ENCODE peak calls at places on chromosomes 5 and 9, in seven cellular contexts. B, Q, Y, D, U, V and T are unnamed samples.

GRCh38 chr5:94562327-94562971 is 56.0 kb downstream of the KIAA0825 start:
- DNase-seq in Q (no peak), B (no peak), U (no peak), D (no peak), Y (no peak), V (no peak), T (no peak)

GRCh38 chr5:109247943-109248342 is 161.8 kb downstream of the PJA2 start:
- DNase-seq in V (no peak), B (peak), Q (no peak), U (no peak), Y (no peak), D (no peak), T (peak)

GRCh38 chr5:127934791-127935256 is 148.7 kb upstream of the SLC12A2 start:
- DNase-seq in B (no peak), U (no peak), Q (no peak), V (peak), Y (no peak), D (peak), T (no peak)

GRCh38 chr5:132385321-132386105 is 16.0 kb downstream of the SLC22A5 start:
- DNase-seq in Y (no peak), Q (no peak), D (peak), U (peak), B (no peak), V (peak), T (peak)

GRCh38 chr9:37464426-37465248 is 613 bp downstream of the ZBTB5 start:
- DNase-seq in Y (peak), V (no peak), B (peak), U (no peak), Q (peak), D (no peak), T (peak)

GRCh38 chr5:143261748-143262392 is 141.6 kb downstream of the NR3C1 start:
- DNase-seq in V (no peak), Q (no peak), Y (no peak), U (no peak), B (no peak), D (no peak), T (no peak)

GRCh38 chr9:70987986-70988385 is 133.4 kb downstream of the TRPM3 start:
- DNase-seq in V (no peak), Q (no peak), D (no peak), U (no peak), B (no peak), Y (no peak), T (no peak)

GRCh38 chr5:172919525-172920446 is 39.4 kb upstream of the RPL26L1 start:
- DNase-seq in B (no peak), Q (no peak), U (no peak), Y (no peak), V (no peak), D (no peak), T (no peak)

GRCh38 chr5:181100121-181101015 is 30.6 kb downstream of the OR2V1 start:
- DNase-seq in D (no peak), Y (no peak), U (peak), V (peak), B (no peak), Q (no peak), T (no peak)

GRCh38 chr5:149345892-149346222 is 558 bp downstream of the GRPEL2 start:
- DNase-seq in Y (no peak), U (no peak), V (peak), Q (no peak), B (no peak), D (peak), T (no peak)

GRCh38 chr9:89941875-89942274 is 337.1 kb downstream of the GADD45G start:
- DNase-seq in D (peak), U (no peak), Q (no peak), V (no peak), Y (no peak), B (no peak), T (no peak)
- TF ChIP-seq CTCF in D (no peak), U (no peak), Q (no peak), V (no peak), Y (no peak), B (no peak), T (no peak)

DNA sequence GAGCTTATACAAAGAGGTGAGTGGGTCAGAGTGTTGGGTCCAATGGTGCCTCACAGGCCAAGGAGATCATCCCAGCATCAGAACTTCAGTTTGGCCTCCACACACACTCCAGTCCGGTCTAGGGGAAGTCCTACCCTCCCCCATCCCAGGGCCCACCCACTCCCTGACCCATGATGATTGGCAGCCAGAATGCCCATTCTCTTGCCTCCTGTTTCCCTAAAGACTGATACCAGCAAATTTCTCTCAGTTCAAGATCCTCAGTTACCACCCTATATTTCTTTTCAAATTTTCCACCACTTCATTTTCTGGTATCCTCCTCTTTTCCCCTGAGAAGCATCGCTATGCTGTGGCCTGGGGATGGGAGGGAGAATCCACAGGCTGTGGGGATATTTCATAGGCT is 21.9 kb downstream of the DRD1 start:
- DNase-seq in B (no peak), D (no peak), Q (no peak), V (no peak), Y (no peak), U (no peak), T (no peak)
- TF ChIP-seq CTCF in B (no peak), D (no peak), Q (no peak), V (no peak), Y (no peak), U (no peak), T (no peak)

GRCh38 chr5:141094481-141095262 is at the start of gene PCDHB2:
- DNase-seq in D (peak), V (no peak), B (no peak), Q (no peak), U (peak), Y (peak), T (no peak)
- TF ChIP-seq CTCF in D (peak), V (no peak), B (no peak), Q (no peak), U (peak), Y (peak), T (peak)

GRCh38 chr5:157546456-157547100 is 29.0 kb downstream of the ADAM19 start:
- DNase-seq in V (peak), U (no peak), B (no peak), Y (no peak), Q (no peak), D (no peak), T (no peak)

GRCh38 chr5:157548513-157549282 is 26.9 kb downstream of the ADAM19 start:
- DNase-seq in U (no peak), Y (no peak), Q (no peak), D (peak), V (no peak), B (no peak), T (no peak)

GRCh38 chr5:157549954-157550549 is 25.5 kb downstream of the ADAM19 start:
- DNase-seq in B (no peak), Q (no peak), Y (no peak), D (no peak), U (no peak), V (no peak), T (no peak)

GRCh38 chr5:157549283-157549629 is 26.3 kb downstream of the ADAM19 start:
- DNase-seq in U (no peak), V (peak), Y (no peak), D (no peak), Q (no peak), B (no peak), T (no peak)

DNA sequence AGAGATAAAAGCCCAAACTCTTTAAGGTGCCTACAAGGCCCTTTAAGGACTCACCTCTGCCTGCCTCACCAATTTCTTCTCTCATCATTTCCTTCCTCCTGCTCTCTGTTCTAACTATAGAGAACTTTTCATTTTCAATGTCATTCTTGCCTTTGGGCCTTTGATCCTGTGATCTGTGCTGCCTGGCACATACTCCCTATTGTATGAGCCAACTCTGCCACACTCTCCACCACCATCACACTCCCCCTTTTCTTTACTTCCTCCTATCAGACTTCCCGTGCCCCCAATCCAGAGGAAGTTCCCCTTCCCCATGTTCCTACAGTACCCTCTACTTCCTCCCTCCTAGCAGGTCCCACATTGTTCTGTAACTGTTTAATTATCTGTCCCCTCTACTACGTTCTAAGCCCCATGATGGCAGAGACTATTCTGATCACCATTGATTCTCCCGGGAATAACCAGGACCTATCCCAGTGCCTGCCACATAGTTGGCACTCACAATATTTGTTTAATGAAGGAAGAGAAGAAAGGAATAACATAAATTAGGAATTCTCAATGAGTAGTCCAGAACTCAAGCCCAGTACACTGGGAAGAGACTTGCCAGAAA is 27.6 kb downstream of the ADAM19 start:
- DNase-seq in D (no peak), Q (no peak), V (no peak), U (no peak), Y (no peak), B (no peak), T (no peak)
- TF ChIP-seq CTCF in D (no peak), Q (no peak), V (no peak), U (no peak), Y (no peak), B (no peak), T (no peak)

GRCh38 chr9:114909657-114910056 is 20.7 kb downstream of the TNFSF8 start:
- DNase-seq in Y (no peak), D (no peak), U (no peak), B (no peak), Q (no peak), V (no peak), T (no peak)

GRCh38 chr9:114911167-114911821 is 19.1 kb downstream of the TNFSF8 start:
- DNase-seq in Y (no peak), V (peak), B (no peak), Q (no peak), U (peak), D (peak), T (no peak)

GRCh38 chr9:114913217-114913616 is 17.2 kb downstream of the TNFSF8 start:
- DNase-seq in V (no peak), Y (no peak), U (no peak), B (no peak), Q (no peak), D (no peak), T (no peak)

GRCh38 chr9:114910541-114910940 is 19.9 kb downstream of the TNFSF8 start:
- DNase-seq in B (no peak), Q (no peak), V (no peak), U (no peak), D (no peak), Y (no peak), T (no peak)

DNA sequence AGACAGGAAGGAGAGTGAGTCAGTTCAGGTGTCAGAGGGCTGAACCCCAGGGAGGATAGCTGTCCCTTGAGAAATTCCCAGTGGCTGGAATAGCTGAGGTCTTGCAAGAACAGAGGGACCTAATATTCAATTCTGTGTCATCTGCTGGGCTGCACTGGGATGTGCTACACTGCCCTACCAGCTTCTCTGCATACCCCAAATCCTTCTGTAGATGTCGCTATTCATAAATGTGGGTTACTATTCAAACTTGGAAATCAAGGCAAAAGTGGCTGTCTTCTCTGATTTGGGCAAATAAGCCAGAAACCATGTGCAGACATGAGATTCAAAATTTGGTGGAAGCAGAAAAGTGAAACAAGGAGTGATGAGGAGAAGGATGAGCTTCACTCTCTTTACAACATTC is 16.3 kb downstream of the TNFSF8 start:
- DNase-seq in V (no peak), D (no peak), Q (no peak), U (no peak), Y (no peak), B (no peak), T (no peak)
- TF ChIP-seq CTCF in V (peak), D (no peak), Q (no peak), U (no peak), Y (no peak), B (peak), T (peak)

GRCh38 chr9:130040901-130041647 is 1.9 kb downstream of the FNBP1 start:
- DNase-seq in B (no peak), U (no peak), V (no peak), D (no peak), Y (no peak), Q (no peak), T (no peak)

GRCh38 chr9:130042931-130043653 is at the start of gene FNBP1:
- DNase-seq in Q (peak), Y (peak), D (peak), U (peak), B (no peak), V (peak), T (peak)

GRCh38 chr9:130042406-130042930 is 521 bp downstream of the FNBP1 start:
- DNase-seq in Q (no peak), V (peak), Y (peak), B (no peak), U (peak), D (no peak), T (no peak)

GRCh38 chr9:130043654-130044623 is 950 bp upstream of the FNBP1 start:
- DNase-seq in V (peak), B (no peak), Q (peak), U (peak), D (no peak), Y (peak), T (no peak)

GRCh38 chr9:130041648-130042405 is 1.2 kb downstream of the FNBP1 start:
- DNase-seq in Y (peak), D (peak), V (peak), B (no peak), U (peak), Q (no peak), T (no peak)
- TF ChIP-seq CTCF in Y (no peak), D (no peak), V (no peak), B (no peak), U (no peak), Q (no peak), T (no peak)

GRCh38 chr5:158739941-158740340 is 359.8 kb downstream of the EBF1 start:
- DNase-seq in B (no peak), U (peak), Y (peak), V (no peak), Q (no peak), D (no peak), T (no peak)
- TF ChIP-seq CTCF in B (peak), U (peak), Y (peak), V (peak), Q (peak), D (no peak), T (peak)

GRCh38 chr9:20219437-20219836 is 402.9 kb downstream of the MLLT3 start:
- DNase-seq in Q (no peak), Y (no peak), U (no peak), B (no peak), V (no peak), D (no peak), T (no peak)
- TF ChIP-seq CTCF in Q (no peak), Y (no peak), U (no peak), B (no peak), V (no peak), D (no peak), T (no peak)

DNA sequence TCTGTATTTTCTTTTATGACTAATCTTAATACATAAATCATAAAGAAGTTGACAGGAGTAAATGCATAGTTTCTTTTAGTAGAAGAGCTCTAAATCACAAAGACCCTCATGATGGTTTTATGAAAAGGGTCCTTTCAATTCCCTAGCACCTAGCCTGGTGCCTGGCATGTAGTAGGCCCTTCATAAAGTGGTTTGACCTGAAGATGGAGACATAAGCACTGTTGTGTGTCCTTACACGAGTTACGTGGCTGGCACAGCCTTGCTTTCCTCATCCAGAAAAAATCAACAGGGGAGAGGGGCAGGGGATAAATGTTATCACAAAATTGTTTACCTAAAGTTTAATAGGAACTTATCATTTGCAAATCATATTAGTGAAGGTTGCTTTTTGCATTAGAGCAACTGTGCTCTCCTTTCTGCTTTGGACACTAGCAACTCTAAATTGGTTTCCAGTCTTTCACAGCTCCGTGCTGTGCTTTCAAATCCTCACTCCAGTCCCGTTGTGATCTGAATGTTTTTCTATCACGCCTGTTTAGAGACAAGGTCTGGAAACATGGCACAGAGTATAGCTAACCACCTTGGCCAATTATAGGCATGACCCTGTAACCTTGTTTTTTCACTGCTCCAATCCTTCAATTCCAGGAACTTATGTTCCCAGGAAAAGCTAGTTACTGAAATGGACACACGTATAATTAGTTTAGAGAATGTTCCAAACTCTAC is 55.7 kb downstream of the ARL15 start:
- DNase-seq in B (no peak), Y (no peak), Q (no peak), V (no peak), D (peak), U (no peak), T (no peak)
- TF ChIP-seq CTCF in B (no peak), Y (peak), Q (no peak), V (no peak), D (peak), U (peak), T (no peak)

DNA sequence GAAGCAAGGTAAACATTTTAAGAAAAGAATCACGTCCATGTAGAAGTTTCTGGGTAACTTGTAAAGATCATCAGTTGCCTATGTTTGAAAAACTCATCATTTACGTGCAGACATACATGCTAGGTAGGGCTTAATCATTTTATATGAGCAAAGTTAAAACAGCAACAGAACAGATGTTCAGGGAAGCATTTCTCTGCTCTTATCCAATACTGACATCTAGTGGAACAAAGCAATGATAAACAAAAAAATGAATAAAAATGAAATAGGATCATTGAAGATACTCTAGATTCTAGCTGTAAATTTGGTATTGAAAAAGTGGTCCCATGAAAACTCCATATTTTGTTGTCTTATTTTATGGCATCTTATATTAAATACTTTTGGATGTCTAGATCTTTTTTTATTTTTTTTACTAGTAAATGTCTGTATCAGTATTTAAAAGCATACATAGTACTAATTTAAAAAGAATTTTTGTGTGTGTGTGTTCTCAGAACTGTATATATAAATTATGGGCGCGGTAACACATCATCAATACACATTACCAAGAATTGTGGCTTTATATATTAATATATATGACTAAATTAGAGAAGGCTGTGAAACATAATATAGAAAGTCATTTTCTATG is 1050.2 kb downstream of the CDH12 start:
- DNase-seq in Y (no peak), Q (no peak), U (no peak), V (peak), D (peak), B (no peak), T (peak)
- TF ChIP-seq CTCF in Y (peak), Q (peak), U (peak), V (peak), D (peak), B (peak), T (peak)